ENCODE peak calls at places on chromosomes 11 and 22, in seven cellular contexts. O is Peyer's patch, P is tibial nerve, L is cardiac fibroblast, F is lower lobe of right lung, A is kidney, W is GM12865. H is an unnamed sample.

GRCh38 chr11:67372232-67372992 is 986 bp downstream of the CLCF1 start:
- DNase-seq in W (no peak), L (no peak), F (peak; percentile 67), A (peak; percentile 87), O (no peak), P (no peak), H (no peak)

GRCh38 chr11:66851698-66852465 is 5.0 kb upstream of the LRFN4 start:
- DNase-seq in O (no peak), W (peak; percentile 48), A (peak; percentile 59), F (peak; percentile 49), L (no peak), P (no peak), H (no peak)

GRCh38 chr11:126426126-126426525 is 70.6 kb downstream of the ST3GAL4 start:
- DNase-seq in W (no peak), L (no peak), F (no peak), O (no peak), A (no peak), P (no peak), H (no peak)

GRCh38 chr11:10680956-10681487 is 12.5 kb downstream of the IRAG1 start:
- DNase-seq in W (no peak), F (no peak), O (no peak), P (no peak), L (no peak), A (no peak), H (no peak)

GRCh38 chr22:29302402-29302680 is 4.1 kb upstream of the GAS2L1 start:
- DNase-seq in P (no peak), L (no peak), W (no peak), A (no peak), F (no peak), O (no peak), H (no peak)

GRCh38 chr22:18994056-18994455 is 58.0 kb upstream of the PRODH start:
- DNase-seq in F (no peak), L (no peak), W (no peak), A (no peak), O (peak; percentile 12), P (no peak), H (no peak)

GRCh38 chr22:48907591-48907990 is 920.1 kb downstream of the BRD1 start:
- DNase-seq in L (no peak), O (no peak), P (no peak), F (no peak), A (no peak), W (no peak), H (no peak)

GRCh38 chr11:114265084-114265878 is 30.9 kb upstream of the NNMT start:
- DNase-seq in W (no peak), F (no peak), P (no peak), A (no peak), O (no peak), L (no peak), H (no peak)

GRCh38 chr22:25364281-25364680 is 144.8 kb downstream of the CRYBB2 start:
- DNase-seq in F (peak; percentile 38), A (peak; percentile 33), O (no peak), W (no peak), L (no peak), P (peak; percentile 4), H (no peak)

GRCh38 chr11:62193954-62194353 is 3.9 kb downstream of the SCGB1D1 start:
- DNase-seq in O (no peak), W (no peak), F (no peak), L (peak; percentile 4), P (no peak), A (no peak), H (no peak)

GRCh38 chr11:126701555-126701897 is 299.0 kb downstream of the KIRREL3 start:
- DNase-seq in P (no peak), O (no peak), F (no peak), L (no peak), W (no peak), A (no peak), H (no peak)

GRCh38 chr11:34425360-34425759 is 13.4 kb upstream of the CAT start:
- DNase-seq in L (no peak), W (no peak), F (no peak), O (no peak), A (no peak), P (no peak), H (no peak)

GRCh38 chr22:24595228-24595627 is 2.4 kb upstream of the LRRC75B start:
- DNase-seq in P (no peak), W (no peak), F (no peak), L (no peak), O (no peak), A (no peak), H (no peak)

GRCh38 chr11:41201156-41201555 is 258.3 kb downstream of the LRRC4C start:
- DNase-seq in O (no peak), P (no peak), L (peak; percentile 10), W (peak; percentile 59), A (no peak), F (no peak), H (peak; percentile 28)

GRCh38 chr11:71252782-71253730 is 679 bp upstream of the SHANK2 start:
- DNase-seq in W (no peak), F (peak; percentile 63), L (peak; percentile 49), O (no peak), A (no peak), P (no peak), H (peak; percentile 83)

GRCh38 chr22:19597399-19597735 is 73.2 kb upstream of the CLDN5 start:
- DNase-seq in A (no peak), F (no peak), W (no peak), O (peak; percentile 61), L (no peak), P (no peak), H (no peak)

GRCh38 chr22:17281026-17281809 is 62.0 kb upstream of the ADA2 start:
- DNase-seq in W (peak; percentile 20), P (no peak), A (peak; percentile 10), F (no peak), L (peak; percentile 20), O (no peak), H (no peak)

GRCh38 chr11:125517116-125517804 is 21.2 kb upstream of the FEZ1 start:
- DNase-seq in F (no peak), O (no peak), L (peak; percentile 79), A (no peak), W (peak; percentile 64), P (no peak), H (peak; percentile 63)

GRCh38 chr11:47107709-47108108 is 69.0 kb downstream of the ARFGAP2 start:
- DNase-seq in P (no peak), L (no peak), A (no peak), W (no peak), F (no peak), O (no peak), H (no peak)

GRCh38 chr11:17400048-17400775 is 11.8 kb upstream of the KCNJ11 start:
- DNase-seq in A (peak; percentile 44), L (no peak), O (peak; percentile 47), F (no peak), P (no peak), W (peak; percentile 35), H (no peak)

GRCh38 chr22:27345681-27346080 is 455.9 kb downstream of the MN1 start:
- DNase-seq in P (no peak), A (no peak), W (no peak), F (no peak), L (no peak), O (no peak), H (no peak)

GRCh38 chr11:21260101-21260500 is 590.7 kb downstream of the NELL1 start:
- DNase-seq in W (no peak), O (no peak), F (no peak), L (no peak), P (no peak), A (no peak), H (no peak)

GRCh38 chr22:42548597-42549328 is 5.0 kb upstream of the SERHL2 start:
- DNase-seq in F (no peak), L (no peak), A (no peak), O (no peak), P (no peak), W (no peak), H (no peak)

GRCh38 chr11:126163074-126163700 is 48.3 kb downstream of the RPUSD4 start:
- DNase-seq in F (no peak), O (no peak), L (peak; percentile 10), W (no peak), P (no peak), A (no peak), H (peak; percentile 88)

GRCh38 chr11:74269161-74269809 is 42.2 kb downstream of the P4HA3 start:
- DNase-seq in O (no peak), W (no peak), F (no peak), L (peak; percentile 64), P (no peak), A (no peak), H (peak; percentile 50)

GRCh38 chr11:2269601-2270321 is 627 bp downstream of the ASCL2 start:
- DNase-seq in O (peak; percentile 22), F (peak; percentile 76), L (peak; percentile 39), A (peak; percentile 88), P (no peak), W (no peak), H (peak; percentile 59)

GRCh38 chr11:75160880-75161279 is 10.0 kb downstream of the SLCO2B1 start:
- DNase-seq in O (no peak), A (no peak), F (no peak), L (no peak), P (no peak), W (no peak), H (no peak)

DNA sequence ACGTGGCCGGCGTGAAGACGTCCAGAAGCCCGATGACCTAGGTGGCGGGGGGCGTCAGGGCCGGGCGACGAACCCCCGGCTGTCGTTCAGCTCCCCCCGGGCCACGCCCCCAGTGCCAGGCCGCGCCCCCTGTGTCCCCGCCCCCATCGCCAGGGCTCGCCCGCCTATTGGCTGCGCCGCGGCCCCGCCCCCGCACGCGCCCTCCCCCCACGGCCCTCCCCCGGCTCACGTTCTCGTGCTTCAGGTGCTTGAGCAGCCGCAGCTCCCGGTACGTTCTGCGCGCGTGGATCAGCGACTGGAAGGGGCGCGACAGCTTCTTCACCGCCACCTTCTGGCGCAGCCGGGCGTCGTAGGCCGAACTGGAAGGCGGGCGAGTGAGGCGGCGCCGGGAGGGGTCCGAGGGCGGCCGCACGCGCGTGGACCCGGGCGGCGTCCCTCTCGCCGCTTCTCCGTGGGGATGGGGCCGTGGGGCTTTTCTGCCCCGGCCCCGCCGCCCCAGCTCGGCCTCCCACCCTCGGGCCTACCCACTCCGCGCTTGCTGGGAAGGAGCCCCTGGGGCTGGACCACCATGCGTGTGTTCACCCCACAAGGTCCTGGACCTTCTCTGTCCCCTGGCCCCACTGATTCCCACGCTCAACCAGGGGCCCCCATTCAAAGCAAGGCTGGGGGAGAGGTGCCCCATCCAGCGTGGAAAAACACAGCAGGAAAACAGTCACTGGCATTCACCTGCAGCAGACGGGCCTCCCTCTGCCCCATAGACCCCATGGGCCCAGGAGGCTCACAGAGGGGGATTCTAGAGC is 2.4 kb downstream of the MAPK11 start:
- DNase-seq in O (no peak), P (peak; percentile 39), A (no peak), W (peak; percentile 59), F (peak; percentile 76), L (peak; percentile 55), H (peak; percentile 27)
- TF ChIP-seq CTCF in O (no peak), P (peak; percentile 28), A (peak; percentile 36), W (peak; percentile 27), F (peak; percentile 15), L (peak; percentile 26), H (no peak)

GRCh38 chr11:120254788-120255518 is 15.0 kb downstream of the POU2F3 start:
- DNase-seq in L (no peak), F (no peak), A (no peak), P (no peak), W (peak; percentile 35), O (no peak), H (no peak)
- H3K4me3 ChIP-seq in L (no peak overlapping the region), F (no peak overlapping the region), A (no peak overlapping the region), P (no peak overlapping the region), W (no peak overlapping the region), O (no peak overlapping the region), H (no peak overlapping the region)

GRCh38 chr11:86453290-86454030 is 78.8 kb downstream of the CCDC81 start:
- DNase-seq in A (no peak), O (no peak), P (no peak), F (no peak), L (no peak), W (no peak), H (no peak)
- TF ChIP-seq CTCF in A (no peak), O (no peak), P (no peak), F (no peak), L (no peak), W (no peak), H (peak; percentile 6)

GRCh38 chr11:64621283-64622019 is 30.4 kb downstream of the SLC22A12 start:
- DNase-seq in F (no peak), P (no peak), A (no peak), W (no peak), O (no peak), L (no peak), H (no peak)
- H3K4me3 ChIP-seq in F (no peak overlapping the region), P (no peak overlapping the region), A (no peak overlapping the region), W (no peak overlapping the region), O (no peak overlapping the region), L (no peak overlapping the region), H (no peak overlapping the region)